ENCODE peak calls at places on chromosomes 16 and 17, in nine cellular contexts. One of them, this sample, is unnamed.

GRCh38 chr16:13552062-13552959 is 367.6 kb upstream of the ERCC4 start:
- DNase-seq in amniotic stem cell: no peak
- DNase-seq in naive B cell: no peak
- DNase-seq in epithelial cell of esophagus: no peak
- DNase-seq in AG08396: no peak
- DNase-seq in CD8-positive, alpha-beta T cell: no peak
- DNase-seq in stimulated activated CD4-positive, alpha-beta T cell treated with anti-CD3 and anti-CD28 coated beads, Interleukin-1b, Interleukin-23, amount 100 ng/mL, for 1 hour: no peak
- DNase-seq in left ventricle myocardium superior: no peak
- DNase-seq in AG20443: no peak
- DNase-seq in this sample: no peak

GRCh38 chr16:19997264-19997663 is 76.4 kb downstream of the GPR139 start:
- DNase-seq in AG20443: no peak
- DNase-seq in left ventricle myocardium superior: no peak
- DNase-seq in stimulated activated CD4-positive, alpha-beta T cell treated with anti-CD3 and anti-CD28 coated beads, Interleukin-1b, Interleukin-23, amount 100 ng/mL, for 1 hour: no peak
- DNase-seq in AG08396: no peak
- DNase-seq in epithelial cell of esophagus: no peak
- DNase-seq in naive B cell: no peak
- DNase-seq in amniotic stem cell: no peak
- DNase-seq in CD8-positive, alpha-beta T cell: no peak
- DNase-seq in this sample: no peak

GRCh38 chr16:4392382-4393242 is 21.0 kb downstream of the VASN start:
- DNase-seq in stimulated activated CD4-positive, alpha-beta T cell treated with anti-CD3 and anti-CD28 coated beads, Interleukin-1b, Interleukin-23, amount 100 ng/mL, for 1 hour: no peak
- DNase-seq in AG20443: peak; percentile 90
- DNase-seq in amniotic stem cell: peak; percentile 39
- DNase-seq in naive B cell: no peak
- DNase-seq in CD8-positive, alpha-beta T cell: no peak
- DNase-seq in AG08396: peak; percentile 78
- DNase-seq in left ventricle myocardium superior: peak; percentile 59
- DNase-seq in epithelial cell of esophagus: peak; percentile 59
- DNase-seq in this sample: no peak

GRCh38 chr16:15576960-15577958 is 65.7 kb downstream of the MARF1 start:
- DNase-seq in left ventricle myocardium superior: no peak
- DNase-seq in epithelial cell of esophagus: no peak
- DNase-seq in naive B cell: no peak
- DNase-seq in stimulated activated CD4-positive, alpha-beta T cell treated with anti-CD3 and anti-CD28 coated beads, Interleukin-1b, Interleukin-23, amount 100 ng/mL, for 1 hour: no peak
- DNase-seq in AG08396: no peak
- DNase-seq in AG20443: no peak
- DNase-seq in CD8-positive, alpha-beta T cell: no peak
- DNase-seq in amniotic stem cell: no peak
- DNase-seq in this sample: no peak

GRCh38 chr17:45353047-45353446 is 36.2 kb upstream of the MAP3K14 start:
- DNase-seq in CD8-positive, alpha-beta T cell: no peak
- DNase-seq in epithelial cell of esophagus: no peak
- DNase-seq in naive B cell: no peak
- DNase-seq in AG08396: no peak
- DNase-seq in AG20443: no peak
- DNase-seq in stimulated activated CD4-positive, alpha-beta T cell treated with anti-CD3 and anti-CD28 coated beads, Interleukin-1b, Interleukin-23, amount 100 ng/mL, for 1 hour: no peak
- DNase-seq in left ventricle myocardium superior: no peak
- DNase-seq in amniotic stem cell: no peak
- DNase-seq in this sample: no peak

GRCh38 chr16:7236824-7237410 is 95.7 kb upstream of the RBFOX1 start:
- DNase-seq in left ventricle myocardium superior: no peak
- DNase-seq in amniotic stem cell: no peak
- DNase-seq in stimulated activated CD4-positive, alpha-beta T cell treated with anti-CD3 and anti-CD28 coated beads, Interleukin-1b, Interleukin-23, amount 100 ng/mL, for 1 hour: no peak
- DNase-seq in naive B cell: no peak
- DNase-seq in AG20443: no peak
- DNase-seq in epithelial cell of esophagus: no peak
- DNase-seq in AG08396: no peak
- DNase-seq in CD8-positive, alpha-beta T cell: no peak
- DNase-seq in this sample: no peak

GRCh38 chr16:29824589-29825144 is 4.4 kb downstream of the MVP start:
- DNase-seq in left ventricle myocardium superior: no peak
- DNase-seq in AG08396: no peak
- DNase-seq in naive B cell: no peak
- DNase-seq in amniotic stem cell: no peak
- DNase-seq in CD8-positive, alpha-beta T cell: no peak
- DNase-seq in AG20443: peak; percentile 63
- DNase-seq in stimulated activated CD4-positive, alpha-beta T cell treated with anti-CD3 and anti-CD28 coated beads, Interleukin-1b, Interleukin-23, amount 100 ng/mL, for 1 hour: no peak
- DNase-seq in epithelial cell of esophagus: peak; percentile 36
- DNase-seq in this sample: no peak

GRCh38 chr17:58172369-58173071 is 5.7 kb downstream of the OR4D2 start:
- DNase-seq in CD8-positive, alpha-beta T cell: peak; percentile 70
- DNase-seq in left ventricle myocardium superior: no peak
- DNase-seq in epithelial cell of esophagus: peak; percentile 66
- DNase-seq in AG08396: no peak
- DNase-seq in amniotic stem cell: no peak
- DNase-seq in AG20443: no peak
- DNase-seq in naive B cell: no peak
- DNase-seq in stimulated activated CD4-positive, alpha-beta T cell treated with anti-CD3 and anti-CD28 coated beads, Interleukin-1b, Interleukin-23, amount 100 ng/mL, for 1 hour: no peak
- DNase-seq in this sample: peak; percentile 1

GRCh38 chr16:85347213-85347591 is 234.9 kb upstream of the CIBAR2 start:
- DNase-seq in epithelial cell of esophagus: peak; percentile 53
- DNase-seq in CD8-positive, alpha-beta T cell: no peak
- DNase-seq in AG08396: no peak
- DNase-seq in naive B cell: no peak
- DNase-seq in amniotic stem cell: no peak
- DNase-seq in AG20443: peak; percentile 52
- DNase-seq in left ventricle myocardium superior: no peak
- DNase-seq in stimulated activated CD4-positive, alpha-beta T cell treated with anti-CD3 and anti-CD28 coated beads, Interleukin-1b, Interleukin-23, amount 100 ng/mL, for 1 hour: no peak
- DNase-seq in this sample: no peak

GRCh38 chr16:10787304-10787703 is 31.3 kb downstream of the TVP23A start:
- DNase-seq in amniotic stem cell: no peak
- DNase-seq in CD8-positive, alpha-beta T cell: no peak
- DNase-seq in epithelial cell of esophagus: no peak
- DNase-seq in AG20443: no peak
- DNase-seq in stimulated activated CD4-positive, alpha-beta T cell treated with anti-CD3 and anti-CD28 coated beads, Interleukin-1b, Interleukin-23, amount 100 ng/mL, for 1 hour: no peak
- DNase-seq in AG08396: no peak
- DNase-seq in left ventricle myocardium superior: no peak
- DNase-seq in naive B cell: peak; percentile 10
- DNase-seq in this sample: no peak

GRCh38 chr17:71921726-71922320 is 199.0 kb upstream of the SOX9 start:
- DNase-seq in amniotic stem cell: no peak
- DNase-seq in stimulated activated CD4-positive, alpha-beta T cell treated with anti-CD3 and anti-CD28 coated beads, Interleukin-1b, Interleukin-23, amount 100 ng/mL, for 1 hour: no peak
- DNase-seq in CD8-positive, alpha-beta T cell: no peak
- DNase-seq in left ventricle myocardium superior: no peak
- DNase-seq in epithelial cell of esophagus: peak; percentile 55
- DNase-seq in naive B cell: no peak
- DNase-seq in AG20443: no peak
- DNase-seq in AG08396: no peak
- DNase-seq in this sample: no peak

This sample was measured in SK-N-MC.